ENCODE peak calls at places on chromosomes 5 and 9, in four cellular contexts. T is GM23338, Q is endothelial cell of umbilical vein, K is fibroblast of lung. R is an unnamed sample.

GRCh38 chr5:120252839-120253238 is 211.3 kb upstream of the PRR16 start:
- DNase-seq in Q (no peak), K (peak; percentile 24), T (no peak), R (no peak)

GRCh38 chr9:94139672-94140417 is 55.6 kb downstream of the PTPDC1 start:
- DNase-seq in Q (peak; percentile 96), T (no peak), K (peak; percentile 98), R (peak; percentile 71)

GRCh38 chr5:33317271-33317670 is 123.5 kb upstream of the TARS1 start:
- DNase-seq in Q (peak; percentile 81), T (no peak), K (peak; percentile 83), R (no peak)

GRCh38 chr9:108053555-108054061 is 564.0 kb upstream of the KLF4 start:
- DNase-seq in Q (peak; percentile 75), K (peak; percentile 93), T (peak; percentile 1), R (peak; percentile 76)

GRCh38 chr5:652773-653350 is 40.3 kb downstream of the TPPP start:
- DNase-seq in Q (no peak), T (no peak), K (no peak), R (no peak)

GRCh38 chr5:96114736-96115466 is 153.2 kb upstream of the ELL2 start:
- DNase-seq in Q (no peak), T (no peak), K (peak; percentile 42), R (no peak)

GRCh38 chr5:17186271-17186670 is 31.2 kb upstream of the BASP1 start:
- DNase-seq in Q (no peak), T (no peak), K (no peak), R (no peak)

GRCh38 chr5:17305964-17306725 is 88.7 kb downstream of the BASP1 start:
- DNase-seq in T (peak; percentile 11), K (peak; percentile 86), Q (peak; percentile 63), R (peak; percentile 75)

GRCh38 chr9:78566521-78566920 is 269.6 kb downstream of the PSAT1 start:
- DNase-seq in K (no peak), Q (no peak), T (no peak), R (no peak)

GRCh38 chr5:30413540-30413939 is 779.9 kb upstream of the CDH6 start:
- DNase-seq in K (no peak), T (peak; percentile 19), Q (no peak), R (no peak)

GRCh38 chr5:180915924-180916323 is 17.0 kb downstream of the BTNL8 start:
- DNase-seq in T (no peak), Q (no peak), K (no peak), R (no peak)

GRCh38 chr5:160342413-160342941 is 27.9 kb downstream of the C1QTNF2 start:
- DNase-seq in T (no peak), K (no peak), Q (no peak), R (no peak)

GRCh38 chr5:174231961-174232487 is 186.5 kb downstream of the NSG2 start:
- DNase-seq in K (no peak), T (no peak), Q (no peak), R (no peak)

GRCh38 chr5:152514827-152515397 is 109.8 kb upstream of the NMUR2 start:
- DNase-seq in T (peak; percentile 65), Q (peak; percentile 16), K (peak; percentile 35), R (peak; percentile 60)

GRCh38 chr9:97853844-97854695 is 1.0 kb downstream of the FOXE1 start:
- DNase-seq in Q (no peak), T (peak; percentile 82), K (peak; percentile 28), R (peak; percentile 70)

GRCh38 chr9:126058631-126059030 is 268.0 kb upstream of the MVB12B start:
- DNase-seq in Q (no peak), T (no peak), K (no peak), R (no peak)
- TF ChIP-seq EZH2 in Q (no peak), T (no peak), K (no peak), R (no peak)

GRCh38 chr9:83906144-83906543 is 15.1 kb downstream of the KIF27 start:
- DNase-seq in Q (no peak), T (peak; percentile 50), K (no peak), R (no peak)
- TF ChIP-seq EZH2 in Q (no peak), T (no peak), K (no peak), R (no peak)

GRCh38 chr9:132577119-132577518 is 5.3 kb upstream of the BARHL1 start:
- DNase-seq in K (no peak), Q (no peak), T (no peak), R (no peak)

GRCh38 chr9:132579427-132579798 is 3.0 kb upstream of the BARHL1 start:
- DNase-seq in K (no peak), T (no peak), Q (no peak), R (no peak)

GRCh38 chr9:132575811-132576210 is 6.6 kb upstream of the BARHL1 start:
- DNase-seq in T (no peak), Q (no peak), K (no peak), R (no peak)

GRCh38 chr9:132575005-132575609 is 7.3 kb upstream of the BARHL1 start:
- DNase-seq in Q (peak; percentile 58), K (peak; percentile 72), T (peak; percentile 94), R (peak; percentile 88)

GRCh38 chr9:132578367-132578932 is 4.0 kb upstream of the BARHL1 start:
- DNase-seq in K (no peak), Q (no peak), T (peak; percentile 28), R (no peak)
- TF ChIP-seq EZH2 in K (peak; percentile 4), Q (no peak), T (peak; percentile 38), R (no peak)

DNA sequence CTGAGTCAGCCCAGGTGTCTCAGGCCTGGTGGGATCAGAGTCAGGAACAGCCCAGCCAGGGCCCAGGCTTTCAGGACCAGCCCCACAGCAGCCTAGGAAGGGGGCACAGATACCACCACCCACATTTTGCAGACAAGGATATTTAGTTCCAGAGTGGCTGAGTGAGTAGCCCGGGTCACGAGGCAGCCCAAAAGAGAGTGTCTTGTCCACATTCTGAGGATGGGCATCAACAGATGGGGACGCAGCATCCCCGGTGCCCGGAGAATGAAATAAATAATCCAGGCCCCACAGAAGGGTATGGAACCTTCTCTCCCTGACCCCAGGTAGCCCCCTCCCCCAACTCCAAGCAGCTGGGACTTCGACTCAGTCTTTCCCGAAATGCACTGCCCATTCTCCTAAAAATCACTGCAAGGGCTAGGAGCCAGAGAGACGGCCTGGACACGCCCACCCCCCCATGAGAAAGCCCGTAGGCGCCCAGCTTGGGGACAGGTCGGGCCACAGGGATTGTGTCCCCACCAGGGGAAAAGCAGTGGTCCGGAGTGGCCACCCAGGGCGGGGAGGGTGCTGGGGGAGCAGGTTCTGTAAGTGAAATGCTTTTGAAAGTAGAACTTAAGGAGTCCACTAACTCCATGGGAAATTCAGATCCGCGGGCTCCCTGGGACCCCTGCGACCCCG is 6.9 kb downstream of the LHX3 start:
- DNase-seq in Q (no peak), T (peak; percentile 24), K (no peak), R (no peak)
- TF ChIP-seq EZH2 in Q (peak; percentile 25), T (no peak), K (peak; percentile 87), R (peak; percentile 60)

GRCh38 chr5:55222061-55222818 is 4.9 kb downstream of the MCIDAS start:
- DNase-seq in T (peak; percentile 39), Q (no peak), K (no peak), R (no peak)
- TF ChIP-seq EZH2 in T (peak; percentile 90), Q (no peak), K (peak; percentile 95), R (no peak)

GRCh38 chr5:115616492-115616891 is 9.3 kb downstream of the TMED7 start:
- DNase-seq in T (no peak), K (no peak), Q (no peak), R (no peak)
- TF ChIP-seq EZH2 in T (no peak), K (no peak), Q (no peak), R (no peak)

DNA sequence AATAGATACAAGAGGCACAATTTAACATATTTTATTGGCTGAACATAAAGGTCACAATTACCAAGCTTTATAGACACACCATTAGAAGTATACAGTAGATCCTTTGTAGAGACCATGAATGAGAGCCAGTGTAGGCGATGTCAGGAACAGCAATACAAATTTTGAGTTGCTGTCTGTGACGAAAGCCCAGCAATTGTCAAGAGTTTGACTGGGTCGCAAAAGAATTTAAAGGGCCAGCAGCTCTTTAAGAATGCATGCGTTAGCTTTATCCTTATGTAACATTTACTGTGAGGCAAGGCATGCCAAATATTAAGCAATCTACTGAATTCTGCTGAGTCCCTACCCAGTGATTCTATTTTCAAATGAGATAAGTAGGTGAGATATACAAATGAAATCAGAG is 236.9 kb downstream of the ARRDC3 start:
- DNase-seq in T (no peak), Q (no peak), K (peak; percentile 68), R (no peak)
- TF ChIP-seq EZH2 in T (no peak), Q (no peak), K (no peak), R (no peak)

DNA sequence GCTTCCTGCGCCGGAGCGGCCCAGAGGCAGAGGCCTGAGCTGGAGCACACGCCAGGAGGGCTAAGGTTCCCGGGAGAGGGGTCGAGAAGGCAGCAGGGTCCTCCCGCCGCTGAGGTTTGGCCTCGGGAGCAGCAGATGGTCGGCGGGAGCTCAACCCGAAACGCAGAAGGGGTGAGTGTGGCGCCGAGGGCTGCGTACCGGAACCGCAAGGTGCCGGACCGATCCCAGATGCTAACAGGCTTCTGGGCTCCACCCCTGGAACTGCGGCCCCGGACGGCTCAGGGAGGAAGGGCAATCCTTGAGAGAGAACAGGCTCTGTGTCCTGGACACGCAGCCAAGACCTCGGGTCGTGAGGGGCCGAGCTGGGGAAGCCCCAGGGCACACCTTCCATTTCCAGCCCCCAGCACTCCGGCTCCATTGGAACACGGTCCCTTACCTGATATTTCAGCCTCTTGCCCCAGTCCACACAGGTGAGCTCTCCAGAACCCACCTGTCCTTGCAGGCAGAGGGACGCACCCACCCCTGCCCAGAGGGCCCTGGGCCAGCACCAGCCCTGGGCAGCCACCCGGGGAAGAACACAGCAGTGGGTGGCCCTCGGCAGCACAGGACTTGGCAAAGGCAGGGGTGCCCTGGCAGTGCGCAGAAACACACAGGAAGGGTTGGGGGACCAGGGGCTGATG is 1.4 kb downstream of the LHX3 start:
- DNase-seq in K (no peak), T (no peak), Q (no peak), R (no peak)
- TF ChIP-seq EZH2 in K (peak; percentile 88), T (peak; percentile 70), Q (no peak), R (peak; percentile 21)

R was measured in hepatocyte.